ENCODE peak calls at places on chromosomes 3 and 15, in four cellular contexts. H, I, R and G are unnamed samples.

GRCh38 chr15:69114231-69114937 is 46.1 kb upstream of the GLCE start:
- DNase-seq in H (no peak), I (no peak), R (no peak), G (no peak)

GRCh38 chr15:31360843-31361763 is 34.5 kb downstream of the KLF13 start:
- DNase-seq in H (peak; percentile 83), I (no peak), R (no peak), G (no peak)

GRCh38 chr3:16334909-16335308 is 69.9 kb downstream of the OXNAD1 start:
- DNase-seq in H (no peak), I (peak; percentile 78), R (no peak), G (no peak)

GRCh38 chr3:87503901-87504498 is 227.6 kb upstream of the POU1F1 start:
- DNase-seq in H (peak; percentile 47), I (peak; percentile 77), R (no peak), G (no peak)

GRCh38 chr3:119776304-119776703 is 5.6 kb upstream of the NR1I2 start:
- DNase-seq in H (no peak), I (no peak), R (no peak), G (no peak)

GRCh38 chr3:104263477-104263876 is 1103.2 kb upstream of the ALCAM start:
- DNase-seq in H (no peak), I (no peak), R (no peak), G (no peak)

GRCh38 chr3:34263014-34263714 is 464.7 kb downstream of the PDCD6IP start:
- DNase-seq in H (no peak), I (no peak), R (no peak), G (no peak)

GRCh38 chr3:30145281-30145680 is 461.1 kb upstream of the TGFBR2 start:
- DNase-seq in H (no peak), I (no peak), R (no peak), G (no peak)

GRCh38 chr15:45855907-45856579 is 221.2 kb downstream of the SQOR start:
- DNase-seq in H (no peak), I (no peak), R (no peak), G (no peak)

GRCh38 chr3:49217688-49218470 is 46.5 kb downstream of the KLHDC8B start:
- DNase-seq in H (no peak), I (peak; percentile 16), R (no peak), G (no peak)

GRCh38 chr3:37308247-37308646 is 133.9 kb upstream of the LRRFIP2 start:
- DNase-seq in H (no peak), I (peak; percentile 41), R (no peak), G (no peak)

GRCh38 chr15:83695246-83695645 is 41.3 kb downstream of the ADAMTSL3 start:
- DNase-seq in H (no peak), I (no peak), R (no peak), G (no peak)